ENCODE peak calls at places on chromosomes 3 and 15, in four cellular contexts. F is H9, W is neuronal stem cell, D is mesenchymal stem cell. X is an unnamed sample.

GRCh38 chr15:25730918-25731317 is 132.2 kb downstream of the ATP10A start:
- DNase-seq in F (no peak), W (no peak), D (no peak), X (no peak)

GRCh38 chr3:179398574-179399249 is 51.2 kb downstream of the MFN1 start:
- DNase-seq in F (no peak), W (no peak), D (no peak), X (peak)

GRCh38 chr15:52441846-52442245 is 86.8 kb downstream of the MYO5A start:
- DNase-seq in F (no peak), W (no peak), D (no peak), X (peak)

GRCh38 chr3:24237971-24238767 is 256.5 kb downstream of the THRB start:
- DNase-seq in F (peak), W (peak), D (peak), X (peak)

GRCh38 chr3:117853923-117854322 is 1144.3 kb downstream of the TUSC7 start:
- DNase-seq in F (no peak), W (no peak), D (peak), X (peak)

GRCh38 chr3:128316456-128316855 is 150.2 kb downstream of the DNAJB8 start:
- DNase-seq in F (peak), W (no peak), D (no peak), X (no peak)

GRCh38 chr15:51967583-51967982 is 4.0 kb downstream of the LEO1 start:
- DNase-seq in F (no peak), W (no peak), D (no peak), X (no peak)

GRCh38 chr3:52763466-52763865 is 7.3 kb downstream of the NEK4 start:
- DNase-seq in F (no peak), W (no peak), D (no peak), X (no peak)

GRCh38 chr3:69251078-69251805 is 128.8 kb upstream of the LMOD3 start:
- DNase-seq in F (no peak), W (no peak), D (no peak), X (no peak)

GRCh38 chr3:105869982-105870381 is 1.2 kb upstream of the CBLB start:
- DNase-seq in F (no peak), W (no peak), D (no peak), X (no peak)

GRCh38 chr3:86958534-86958933 is 32.4 kb downstream of the VGLL3 start:
- DNase-seq in F (no peak), W (no peak), D (peak), X (peak)

DNA sequence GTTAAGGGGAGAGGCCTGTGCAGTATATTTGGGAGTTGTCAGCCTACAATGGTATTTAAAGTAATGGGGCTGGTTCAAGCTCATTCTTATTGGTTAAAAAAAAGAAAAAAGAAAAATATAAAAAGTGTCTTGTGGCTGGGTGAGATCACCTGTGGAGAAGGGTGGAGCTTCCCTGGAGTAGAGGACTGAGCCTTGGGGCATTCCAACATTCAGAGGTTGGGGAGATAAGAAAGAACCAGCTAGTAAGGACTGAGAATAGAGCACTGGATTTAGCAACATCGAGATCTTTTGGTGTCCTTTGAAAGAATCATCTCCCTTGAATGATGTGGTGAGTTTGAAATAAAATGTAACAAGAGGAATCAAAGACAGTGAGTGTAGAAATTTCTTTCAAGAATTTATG is 5.2 kb downstream of the SLC49A4 start:
- DNase-seq in F (no peak), W (no peak), D (no peak), X (no peak)
- H3K4me2 ChIP-seq in F (no peak), W (no peak), D (no peak), X (no peak)

GRCh38 chr15:77857419-77857818 is 220.1 kb downstream of the TBC1D2B start:
- DNase-seq in F (peak), W (no peak), D (no peak), X (no peak)
- H4K91ac ChIP-seq in F (no peak), W (no peak), D (no peak), X (no peak)

GRCh38 chr3:122389892-122390291 is 5.9 kb downstream of the FAM162A start:
- DNase-seq in F (no peak), W (no peak), D (no peak), X (no peak)

GRCh38 chr3:122390665-122391064 is 6.7 kb downstream of the FAM162A start:
- DNase-seq in F (no peak), W (no peak), D (no peak), X (peak)

GRCh38 chr3:122383915-122384697 is at the start of gene FAM162A:
- DNase-seq in F (peak), W (peak), D (peak), X (peak)

GRCh38 chr3:122389197-122389596 is 5.2 kb downstream of the FAM162A start:
- DNase-seq in F (no peak), W (no peak), D (no peak), X (no peak)

DNA sequence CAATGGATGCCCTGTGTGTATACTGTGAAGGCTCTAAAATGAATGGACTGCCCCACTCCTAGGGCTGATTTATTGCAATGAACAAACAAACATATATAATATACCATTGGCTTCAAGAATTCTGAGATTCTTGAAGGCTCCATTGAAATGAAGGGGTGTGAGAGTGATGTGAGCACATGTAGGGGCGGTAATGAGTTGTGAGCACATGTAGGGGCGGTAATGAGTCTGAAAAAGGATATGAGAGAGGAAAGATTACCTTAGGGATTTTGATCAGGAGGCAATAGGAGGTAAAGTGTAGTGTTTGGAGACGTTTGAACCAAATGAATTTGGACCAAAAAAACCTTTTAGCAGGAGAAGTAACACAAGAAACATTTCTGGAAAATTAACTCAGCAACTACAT is 3.7 kb downstream of the FAM162A start:
- DNase-seq in F (no peak), W (no peak), D (no peak), X (no peak)
- H3K4me2 ChIP-seq in F (no peak), W (no peak), D (no peak), X (no peak)

GRCh38 chr3:153051427-153052095 is 110.5 kb upstream of the RAP2B start:
- DNase-seq in F (no peak), W (no peak), D (peak), X (peak)
- H4K91ac ChIP-seq in F (no peak), W (no peak), D (no peak), X (peak)

GRCh38 chr15:48595988-48596387 is 49.5 kb downstream of the FBN1 start:
- DNase-seq in F (no peak), W (no peak), D (no peak), X (no peak)
- H3K4me2 ChIP-seq in F (no peak), W (no peak), D (no peak), X (no peak)

X was measured in IMR-90.